ENCODE peak calls at places on chromosomes 13 and 19, in six cellular contexts. One of them, this sample, is unnamed.

GRCh38 chr19:50039968-50040367 is 14.2 kb downstream of the ZNF473 start:
- ATAC-seq in upper lobe of left lung: no peak
- ATAC-seq in HepG2: peak; percentile 73
- ATAC-seq in GM12878: no peak
- ATAC-seq in K562: no peak
- ATAC-seq in A549: no peak
- ATAC-seq in this sample: no peak

GRCh38 chr19:41940443-41941409 is 12.5 kb upstream of the ERFL start:
- ATAC-seq in K562: peak; percentile 10
- ATAC-seq in HepG2: no peak
- ATAC-seq in A549: no peak
- ATAC-seq in GM12878: peak; percentile 3
- ATAC-seq in upper lobe of left lung: no peak
- ATAC-seq in this sample: no peak

GRCh38 chr19:49908480-49909420 is 12.1 kb upstream of the IL4I1 start:
- ATAC-seq in K562: no peak
- ATAC-seq in A549: no peak
- ATAC-seq in GM12878: no peak
- ATAC-seq in upper lobe of left lung: no peak
- ATAC-seq in HepG2: no peak
- ATAC-seq in this sample: no peak

GRCh38 chr19:32673573-32673972 is 1.4 kb downstream of the ANKRD27 start:
- ATAC-seq in GM12878: no peak
- ATAC-seq in HepG2: no peak
- ATAC-seq in upper lobe of left lung: no peak
- ATAC-seq in K562: no peak
- ATAC-seq in A549: no peak
- ATAC-seq in this sample: no peak

GRCh38 chr13:29411493-29411892 is 184.0 kb downstream of the SLC7A1 start:
- ATAC-seq in GM12878: no peak
- ATAC-seq in K562: no peak
- ATAC-seq in A549: no peak
- ATAC-seq in upper lobe of left lung: no peak
- ATAC-seq in HepG2: no peak
- ATAC-seq in this sample: no peak

GRCh38 chr19:33477781-33478180 is 43.8 kb downstream of the PEPD start:
- ATAC-seq in upper lobe of left lung: no peak
- ATAC-seq in A549: no peak
- ATAC-seq in K562: no peak
- ATAC-seq in GM12878: no peak
- ATAC-seq in HepG2: no peak
- ATAC-seq in this sample: no peak

GRCh38 chr19:46442808-46443450 is 14.2 kb upstream of the PNMA8C start:
- ATAC-seq in upper lobe of left lung: no peak
- ATAC-seq in HepG2: no peak
- ATAC-seq in K562: no peak
- ATAC-seq in GM12878: no peak
- ATAC-seq in A549: peak; percentile 83
- ATAC-seq in this sample: no peak

GRCh38 chr13:37074703-37075102 is 15.2 kb upstream of the SUPT20H start:
- ATAC-seq in HepG2: no peak
- ATAC-seq in upper lobe of left lung: no peak
- ATAC-seq in GM12878: peak; percentile 60
- ATAC-seq in A549: no peak
- ATAC-seq in K562: peak; percentile 57
- ATAC-seq in this sample: no peak

GRCh38 chr19:2476451-2477140 is 669 bp downstream of the GADD45B start:
- ATAC-seq in upper lobe of left lung: peak; percentile 0
- ATAC-seq in HepG2: peak; percentile 17
- ATAC-seq in A549: peak; percentile 2
- ATAC-seq in GM12878: peak; percentile 5
- ATAC-seq in K562: peak; percentile 7
- ATAC-seq in this sample: peak; percentile 0

GRCh38 chr19:6241680-6242079 is 38.1 kb downstream of the MLLT1 start:
- ATAC-seq in A549: no peak
- ATAC-seq in HepG2: peak; percentile 95
- ATAC-seq in upper lobe of left lung: no peak
- ATAC-seq in GM12878: no peak
- ATAC-seq in K562: no peak
- ATAC-seq in this sample: peak; percentile 26

GRCh38 chr13:74978596-74978995 is 503.4 kb downstream of the TBC1D4 start:
- ATAC-seq in A549: no peak
- ATAC-seq in upper lobe of left lung: no peak
- ATAC-seq in GM12878: peak; percentile 33
- ATAC-seq in HepG2: no peak
- ATAC-seq in K562: no peak
- ATAC-seq in this sample: no peak

GRCh38 chr13:67410645-67411044 is 180.5 kb upstream of the PCDH9 start:
- ATAC-seq in GM12878: no peak
- ATAC-seq in K562: no peak
- ATAC-seq in A549: no peak
- ATAC-seq in upper lobe of left lung: no peak
- ATAC-seq in HepG2: no peak
- ATAC-seq in this sample: no peak

GRCh38 chr19:39710333-39710890 is 6.1 kb downstream of the LGALS14 start:
- ATAC-seq in HepG2: no peak
- ATAC-seq in A549: no peak
- ATAC-seq in GM12878: no peak
- ATAC-seq in upper lobe of left lung: no peak
- ATAC-seq in K562: no peak
- ATAC-seq in this sample: no peak

GRCh38 chr13:105116966-105117365 is 1418.5 kb downstream of the EFNB2 start:
- ATAC-seq in K562: no peak
- ATAC-seq in A549: no peak
- ATAC-seq in GM12878: no peak
- ATAC-seq in upper lobe of left lung: no peak
- ATAC-seq in HepG2: no peak
- ATAC-seq in this sample: no peak

GRCh38 chr13:40207110-40207478 is 459.3 kb downstream of the FOXO1 start:
- ATAC-seq in K562: no peak
- ATAC-seq in A549: no peak
- ATAC-seq in HepG2: no peak
- ATAC-seq in upper lobe of left lung: no peak
- ATAC-seq in GM12878: peak; percentile 77
- ATAC-seq in this sample: no peak

GRCh38 chr19:3708207-3708931 is at the start of gene TJP3:
- ATAC-seq in GM12878: no peak
- ATAC-seq in A549: peak; percentile 31
- ATAC-seq in upper lobe of left lung: peak; percentile 87
- ATAC-seq in K562: no peak
- ATAC-seq in HepG2: peak; percentile 85
- ATAC-seq in this sample: no peak

GRCh38 chr13:98822238-98822606 is 69.8 kb upstream of the SLC15A1 start:
- ATAC-seq in GM12878: no peak
- ATAC-seq in K562: no peak
- ATAC-seq in HepG2: peak; percentile 61
- ATAC-seq in upper lobe of left lung: no peak
- ATAC-seq in A549: no peak
- ATAC-seq in this sample: peak; percentile 37

DNA sequence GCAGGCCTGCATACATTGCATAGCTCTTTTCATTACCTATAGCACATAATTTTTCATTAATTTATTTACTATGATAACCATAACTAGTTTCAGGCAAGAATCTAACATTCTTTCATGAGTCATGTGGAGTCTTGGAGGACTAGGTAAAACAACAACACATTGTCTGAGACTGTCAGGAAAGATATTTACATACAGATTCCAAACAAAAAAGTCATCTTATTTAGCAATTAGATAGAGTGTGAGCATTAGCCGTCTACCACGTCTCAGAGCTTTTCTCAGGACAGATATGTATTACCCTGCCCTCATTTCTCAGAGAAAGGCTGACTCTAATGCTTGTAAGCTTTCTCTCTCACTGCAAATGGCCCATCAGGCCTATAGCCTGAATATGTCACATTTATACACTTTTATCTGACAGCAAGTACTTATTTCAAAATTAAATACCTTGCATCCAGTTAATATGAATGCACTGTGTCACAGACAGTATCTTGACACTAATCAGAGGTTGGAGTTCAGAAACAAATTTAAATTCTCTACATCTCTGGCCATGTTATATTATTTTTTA is 312.1 kb upstream of the PCDH20 start:
- ATAC-seq in A549: no peak
- ATAC-seq in GM12878: no peak
- ATAC-seq in K562: no peak
- ATAC-seq in HepG2: no peak
- ATAC-seq in upper lobe of left lung: no peak
- ATAC-seq in this sample: no peak
- TF ChIP-seq EP300 in A549: no peak
- TF ChIP-seq EP300 in GM12878: no peak
- TF ChIP-seq EP300 in K562: no peak
- TF ChIP-seq EP300 in HepG2: no peak
- TF ChIP-seq EP300 in upper lobe of left lung: no peak
- TF ChIP-seq EP300 in this sample: no peak

GRCh38 chr19:54209058-54209747 is 8.5 kb downstream of the RPS9 start:
- ATAC-seq in upper lobe of left lung: peak; percentile 5
- ATAC-seq in GM12878: peak; percentile 15
- ATAC-seq in A549: peak; percentile 57
- ATAC-seq in K562: peak; percentile 5
- ATAC-seq in HepG2: peak; percentile 40
- ATAC-seq in this sample: peak; percentile 10

GRCh38 chr19:54206831-54207177 is 6.1 kb downstream of the RPS9 start:
- ATAC-seq in K562: no peak
- ATAC-seq in GM12878: no peak
- ATAC-seq in A549: no peak
- ATAC-seq in HepG2: no peak
- ATAC-seq in upper lobe of left lung: no peak
- ATAC-seq in this sample: no peak

GRCh38 chr19:54208784-54209057 is 8.1 kb downstream of the RPS9 start:
- ATAC-seq in upper lobe of left lung: no peak
- ATAC-seq in K562: peak; percentile 2
- ATAC-seq in GM12878: peak; percentile 3
- ATAC-seq in HepG2: no peak
- ATAC-seq in A549: peak; percentile 17
- ATAC-seq in this sample: no peak

GRCh38 chr19:54209748-54210494 is 9.3 kb downstream of the RPS9 start:
- ATAC-seq in GM12878: peak; percentile 21
- ATAC-seq in HepG2: peak; percentile 73
- ATAC-seq in upper lobe of left lung: peak; percentile 88
- ATAC-seq in A549: peak; percentile 60
- ATAC-seq in K562: peak; percentile 63
- ATAC-seq in this sample: peak; percentile 84

DNA sequence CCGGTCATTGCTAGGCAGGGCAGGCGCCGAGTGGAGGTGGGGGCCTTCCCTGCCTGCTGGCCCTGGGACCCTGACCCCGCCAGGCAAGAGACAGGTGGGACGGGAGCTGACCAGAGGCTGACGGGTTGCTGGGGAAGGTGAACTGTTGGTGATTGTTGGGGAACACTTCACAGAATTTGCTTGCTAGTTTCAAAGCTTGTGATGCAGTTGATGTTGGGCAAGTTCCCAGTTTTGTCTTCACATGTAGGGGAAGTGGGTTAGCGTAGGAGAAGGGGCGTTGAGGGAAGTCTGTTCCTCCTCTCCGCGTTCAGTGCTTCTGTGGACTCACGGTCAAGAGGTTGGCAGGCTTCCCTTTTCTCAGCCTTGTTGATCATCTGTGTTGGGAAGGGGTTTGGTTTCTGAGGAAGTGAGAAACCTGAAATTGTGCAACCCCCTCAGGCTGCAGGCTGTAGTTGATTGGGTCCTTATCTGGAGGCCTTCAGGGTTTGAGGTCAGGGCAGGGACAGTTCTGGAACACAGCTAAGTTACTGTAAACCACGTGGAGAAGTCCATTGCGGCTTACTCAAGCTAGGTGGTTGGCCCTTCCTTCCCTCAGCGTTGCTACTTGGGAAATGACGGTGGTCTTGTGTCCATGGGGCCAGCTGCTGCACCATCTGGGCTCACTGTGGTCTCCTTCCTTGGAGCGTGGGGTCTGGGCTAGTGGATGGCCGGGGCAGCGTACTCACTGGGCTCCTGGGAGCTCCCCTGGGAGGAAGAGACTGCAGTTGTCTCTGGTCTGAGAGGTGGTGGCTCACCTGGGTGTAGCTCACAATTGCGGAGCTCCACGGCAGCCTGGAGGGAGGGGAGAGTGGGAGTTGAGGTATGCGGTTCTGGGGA is 7.5 kb downstream of the RPS9 start:
- ATAC-seq in A549: peak; percentile 12
- ATAC-seq in K562: peak; percentile 74
- ATAC-seq in GM12878: peak; percentile 62
- ATAC-seq in upper lobe of left lung: peak; percentile 81
- ATAC-seq in HepG2: peak; percentile 1
- ATAC-seq in this sample: peak; percentile 71
- TF ChIP-seq EP300 in A549: no peak
- TF ChIP-seq EP300 in K562: peak; percentile 92
- TF ChIP-seq EP300 in GM12878: no peak
- TF ChIP-seq EP300 in upper lobe of left lung: peak; percentile 96
- TF ChIP-seq EP300 in HepG2: peak; percentile 17
- TF ChIP-seq EP300 in this sample: no peak

DNA sequence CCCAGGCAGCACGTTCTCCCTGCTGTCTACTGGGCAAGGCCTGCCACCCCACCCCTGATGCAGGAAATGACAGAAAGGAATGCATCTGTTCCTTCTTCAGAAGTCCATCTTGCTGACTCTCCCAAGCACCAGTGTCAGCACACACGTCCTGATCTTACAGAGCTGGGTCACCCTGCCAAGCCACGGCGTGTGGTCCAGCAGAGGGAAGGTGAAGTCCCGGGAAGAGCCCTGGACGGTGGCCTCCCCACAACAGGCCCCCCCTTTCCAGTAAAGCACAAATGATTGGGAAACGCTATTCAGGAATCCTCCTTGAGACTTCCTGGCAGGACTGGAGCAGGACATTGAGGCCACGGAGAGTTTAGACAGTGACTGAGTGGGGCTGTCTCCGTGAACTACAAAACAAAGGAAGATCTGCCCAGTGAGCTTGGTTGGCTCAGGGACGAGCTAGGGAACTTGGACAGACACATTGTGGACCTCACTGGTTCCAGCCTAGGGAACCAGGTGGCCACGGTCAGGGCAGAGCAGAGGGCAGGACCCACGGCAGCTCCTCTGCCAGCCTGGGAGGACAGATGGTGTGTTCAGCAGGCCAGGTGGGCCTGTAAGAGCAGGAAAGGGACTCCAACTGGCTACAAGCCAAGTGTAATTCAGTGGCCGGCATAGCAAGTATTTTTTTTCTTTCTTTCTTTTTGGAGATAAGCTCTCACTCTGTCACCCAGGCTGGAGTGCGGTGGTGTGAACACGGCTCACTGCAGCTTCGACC is 41.7 kb downstream of the ELL start:
- ATAC-seq in upper lobe of left lung: peak; percentile 76
- ATAC-seq in A549: no peak
- ATAC-seq in GM12878: no peak
- ATAC-seq in HepG2: no peak
- ATAC-seq in K562: no peak
- ATAC-seq in this sample: peak; percentile 92
- TF ChIP-seq EP300 in upper lobe of left lung: peak; percentile 100
- TF ChIP-seq EP300 in A549: no peak
- TF ChIP-seq EP300 in GM12878: no peak
- TF ChIP-seq EP300 in HepG2: no peak
- TF ChIP-seq EP300 in K562: no peak
- TF ChIP-seq EP300 in this sample: no peak

DNA sequence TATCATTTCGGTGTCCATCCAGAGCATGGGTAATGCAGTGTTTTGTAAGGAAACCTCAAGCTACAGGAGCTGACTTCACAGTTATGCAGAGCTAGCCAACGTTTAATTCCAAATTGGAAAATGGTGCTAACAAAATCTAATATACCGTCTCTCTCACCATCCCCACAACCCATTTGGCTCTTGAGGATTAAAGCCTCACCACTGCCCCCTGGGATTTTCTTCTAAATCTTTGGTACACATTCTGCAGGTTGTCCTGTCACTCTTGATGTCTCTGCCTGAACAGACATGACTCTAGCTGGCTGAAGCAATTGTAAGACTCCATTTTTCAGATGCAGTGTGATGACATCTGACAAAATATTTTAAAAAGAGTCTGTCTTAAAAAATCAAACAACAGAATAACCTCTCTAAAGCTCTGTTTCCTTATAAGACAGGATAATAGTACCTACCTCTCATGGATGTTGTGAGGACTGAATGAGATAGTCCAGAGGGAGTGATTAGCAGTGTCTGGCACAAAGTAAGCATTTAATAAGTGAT is 451.8 kb downstream of the SUCLA2 start:
- ATAC-seq in upper lobe of left lung: no peak
- ATAC-seq in K562: no peak
- ATAC-seq in A549: no peak
- ATAC-seq in GM12878: no peak
- ATAC-seq in HepG2: no peak
- ATAC-seq in this sample: no peak
- TF ChIP-seq EP300 in upper lobe of left lung: no peak
- TF ChIP-seq EP300 in K562: no peak
- TF ChIP-seq EP300 in A549: no peak
- TF ChIP-seq EP300 in GM12878: no peak
- TF ChIP-seq EP300 in HepG2: no peak
- TF ChIP-seq EP300 in this sample: no peak